ENCODE peak calls at places on chromosomes 4 and X, in four cellular contexts. Z, K, J and F are unnamed samples.

GRCh38 chrX:154021131-154021611 is 1.5 kb upstream of the IRAK1 start:
- DNase-seq in Z (no peak), K (peak), J (peak), F (peak)

GRCh38 chr4:81836716-81837115 is 365.0 kb upstream of the RASGEF1B start:
- DNase-seq in Z (no peak), K (no peak), J (no peak), F (no peak)

GRCh38 chr4:78069309-78069708 is 12.2 kb downstream of the FRAS1 start:
- DNase-seq in Z (no peak), K (no peak), J (no peak), F (no peak)

GRCh38 chr4:98289375-98289774 is 28.2 kb downstream of the RAP1GDS1 start:
- DNase-seq in Z (no peak), K (no peak), J (no peak), F (no peak)

GRCh38 chr4:98996056-98996941 is 778 bp downstream of the METAP1 start:
- DNase-seq in Z (no peak), K (peak), J (peak), F (peak)

GRCh38 chrX:122866527-122866926 is 317.6 kb upstream of the GRIA3 start:
- DNase-seq in Z (no peak), K (no peak), J (peak), F (peak)

GRCh38 chr4:133493776-133494175 is 344.7 kb downstream of the PCDH10 start:
- DNase-seq in Z (no peak), K (no peak), J (no peak), F (no peak)

GRCh38 chr4:152697284-152698011 is 17.7 kb upstream of the TMEM154 start:
- DNase-seq in Z (no peak), K (no peak), J (no peak), F (no peak)

GRCh38 chrX:7252013-7252610 is 104.2 kb upstream of the PUDP start:
- DNase-seq in Z (no peak), K (no peak), J (no peak), F (no peak)

GRCh38 chr4:151304755-151305154 is 20.6 kb downstream of the SH3D19 start:
- DNase-seq in Z (no peak), K (peak), J (peak), F (no peak)

GRCh38 chr4:184475096-184475461 is 729 bp upstream of the IRF2 start:
- DNase-seq in Z (peak), K (peak), J (peak), F (peak)

GRCh38 chr4:138952405-138952804 is 63.2 kb upstream of the NOCT start:
- DNase-seq in Z (no peak), K (no peak), J (no peak), F (peak)

GRCh38 chr4:55178226-55179005 is 53.0 kb upstream of the KDR start:
- DNase-seq in Z (no peak), K (peak), J (no peak), F (no peak)

GRCh38 chr4:98283219-98284199 is 22.3 kb downstream of the RAP1GDS1 start:
- DNase-seq in Z (no peak), K (no peak), J (no peak), F (peak)

GRCh38 chr4:88897752-88898151 is 159.2 kb downstream of the FAM13A start:
- DNase-seq in Z (no peak), K (no peak), J (no peak), F (no peak)

GRCh38 chr4:178241601-178242118 is 799.4 kb upstream of the AGA start:
- DNase-seq in Z (no peak), K (no peak), J (no peak), F (no peak)

GRCh38 chr4:145248971-145249370 is 68.6 kb upstream of the OTUD4 start:
- DNase-seq in Z (no peak), K (no peak), J (no peak), F (no peak)

GRCh38 chrX:46678232-46678631 is 80.7 kb downstream of the SLC9A7 start:
- DNase-seq in Z (no peak), K (no peak), J (no peak), F (no peak)

GRCh38 chrX:48573690-48574269 is 504 bp upstream of the RBM3 start:
- DNase-seq in Z (no peak), K (no peak), J (no peak), F (no peak)

GRCh38 chrX:29470029-29470428 is 745.3 kb upstream of the MAGEB2 start:
- DNase-seq in Z (no peak), K (peak), J (peak), F (peak)

GRCh38 chr4:69951602-69952001 is 13.9 kb downstream of the CSN2 start:
- DNase-seq in Z (no peak), K (no peak), J (no peak), F (no peak)

GRCh38 chr4:2423695-2424094 is 4.9 kb downstream of the CFAP99 start:
- DNase-seq in Z (no peak), K (no peak), J (no peak), F (no peak)

GRCh38 chr4:136687118-136687517 is 845.2 kb downstream of the PCDH18 start:
- DNase-seq in Z (peak), K (peak), J (no peak), F (no peak)

GRCh38 chr4:650951-651883 is 22.9 kb downstream of the ATP5ME start:
- DNase-seq in Z (no peak), K (no peak), J (no peak), F (no peak)

GRCh38 chr4:71259305-71259704 is 79.5 kb upstream of the SLC4A4 start:
- DNase-seq in Z (no peak), K (no peak), J (no peak), F (no peak)

GRCh38 chr4:14348506-14348905 is 653.8 kb upstream of the CPEB2 start:
- DNase-seq in Z (no peak), K (no peak), J (no peak), F (peak)

GRCh38 chrX:41665676-41666075 is 23.1 kb upstream of the GPR34 start:
- DNase-seq in Z (no peak), K (no peak), J (no peak), F (no peak)

GRCh38 chrX:109347618-109348017 is 134.3 kb downstream of the GUCY2F start:
- DNase-seq in Z (peak), K (peak), J (peak), F (peak)

GRCh38 chr4:90030953-90031352 is 96.2 kb upstream of the CCSER1 start:
- DNase-seq in Z (peak), K (peak), J (no peak), F (no peak)

GRCh38 chr4:53545942-53546581 is 45.2 kb downstream of the LNX1 start:
- DNase-seq in Z (no peak), K (no peak), J (no peak), F (no peak)

GRCh38 chr4:1793496-1793840 is 375 bp downstream of the FGFR3 start:
- DNase-seq in Z (no peak), K (peak), J (peak), F (no peak)

GRCh38 chrX:27889878-27890277 is 82.1 kb downstream of the MAGEB10 start:
- DNase-seq in Z (no peak), K (no peak), J (no peak), F (no peak)

GRCh38 chrX:40646489-40647306 is 663 bp downstream of the CXorf38 start:
- DNase-seq in Z (no peak), K (peak), J (peak), F (peak)

GRCh38 chr4:8435656-8436121 is 4.8 kb downstream of the ACOX3 start:
- DNase-seq in Z (no peak), K (peak), J (peak), F (peak)

GRCh38 chrX:49877397-49878101 is 1.7 kb upstream of the USP27X start:
- DNase-seq in Z (no peak), K (no peak), J (no peak), F (no peak)

GRCh38 chr4:16034010-16034829 is 49.6 kb downstream of the PROM1 start:
- DNase-seq in Z (no peak), K (no peak), J (peak), F (peak)

GRCh38 chr4:54840992-54841768 is 183.4 kb downstream of the KIT start:
- DNase-seq in Z (no peak), K (peak), J (peak), F (peak)

GRCh38 chrX:1685460-1685859 is 70.6 kb downstream of the ASMT start:
- DNase-seq in Z (no peak), K (no peak), J (no peak), F (no peak)

DNA sequence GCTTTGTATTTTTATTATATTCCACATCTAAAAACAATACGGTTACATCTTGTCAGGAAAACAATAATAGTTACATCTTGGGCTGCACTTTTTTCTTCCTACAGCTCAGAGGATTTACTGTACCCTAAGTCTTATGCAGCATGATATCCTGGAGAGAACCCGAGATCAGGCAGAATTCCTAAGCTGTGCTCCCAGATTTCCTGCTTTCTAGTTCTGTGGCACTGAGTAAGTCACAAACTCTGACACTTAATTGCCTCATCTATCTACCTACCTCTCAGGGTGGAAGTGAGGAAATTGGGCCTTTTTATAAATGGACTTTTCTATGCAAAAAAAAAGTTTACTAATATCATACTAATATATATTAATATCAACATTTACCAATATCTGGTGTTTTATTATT is 438.5 kb downstream of the INPP4B start:
- DNase-seq in Z (no peak), K (peak), J (no peak), F (no peak)
- H2BK120ac ChIP-seq in Z (no peak), K (peak), J (no peak), F (peak)

GRCh38 chr4:147049940-147050852 is 104.5 kb upstream of the TTC29 start:
- DNase-seq in Z (no peak), K (no peak), J (peak), F (peak)
- H2BK120ac ChIP-seq in Z (no peak), K (no peak), J (no peak), F (no peak)

DNA sequence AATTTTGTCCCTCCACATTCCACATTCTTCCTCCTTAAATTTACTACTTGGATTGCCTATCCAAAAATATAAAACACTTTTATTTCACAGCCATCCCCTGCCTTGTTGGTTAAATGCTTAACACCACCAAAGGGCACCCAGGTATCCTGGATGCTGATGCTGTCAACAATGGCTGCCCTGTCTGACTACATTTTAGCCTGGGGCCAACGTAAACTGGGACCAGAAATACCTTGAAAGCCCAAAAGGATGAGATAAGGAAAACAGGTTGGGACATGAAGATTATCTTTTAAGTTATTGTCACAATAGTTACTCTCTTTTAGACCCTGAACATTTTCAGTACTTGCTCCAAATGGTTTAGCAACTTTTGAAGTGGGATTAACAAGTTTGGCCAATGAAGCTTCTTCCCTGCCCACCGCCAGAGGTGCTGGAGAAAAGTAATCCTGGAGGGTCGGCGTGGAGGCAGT is 775 bp upstream of the YIPF6 start:
- DNase-seq in Z (no peak), K (peak), J (peak), F (no peak)
- H2BK120ac ChIP-seq in Z (peak), K (no peak), J (no peak), F (no peak)

GRCh38 chr4:39978378-39978775 is 666 bp upstream of the PDS5A start:
- DNase-seq in Z (no peak), K (no peak), J (no peak), F (no peak)

GRCh38 chr4:39976141-39976944 is 1.4 kb downstream of the PDS5A start:
- DNase-seq in Z (peak), K (peak), J (peak), F (peak)

GRCh38 chr4:39975488-39976089 is 2.1 kb downstream of the PDS5A start:
- DNase-seq in Z (no peak), K (no peak), J (peak), F (peak)

GRCh38 chr4:39977489-39978377 is at the start of gene PDS5A:
- DNase-seq in Z (peak), K (peak), J (peak), F (peak)

DNA sequence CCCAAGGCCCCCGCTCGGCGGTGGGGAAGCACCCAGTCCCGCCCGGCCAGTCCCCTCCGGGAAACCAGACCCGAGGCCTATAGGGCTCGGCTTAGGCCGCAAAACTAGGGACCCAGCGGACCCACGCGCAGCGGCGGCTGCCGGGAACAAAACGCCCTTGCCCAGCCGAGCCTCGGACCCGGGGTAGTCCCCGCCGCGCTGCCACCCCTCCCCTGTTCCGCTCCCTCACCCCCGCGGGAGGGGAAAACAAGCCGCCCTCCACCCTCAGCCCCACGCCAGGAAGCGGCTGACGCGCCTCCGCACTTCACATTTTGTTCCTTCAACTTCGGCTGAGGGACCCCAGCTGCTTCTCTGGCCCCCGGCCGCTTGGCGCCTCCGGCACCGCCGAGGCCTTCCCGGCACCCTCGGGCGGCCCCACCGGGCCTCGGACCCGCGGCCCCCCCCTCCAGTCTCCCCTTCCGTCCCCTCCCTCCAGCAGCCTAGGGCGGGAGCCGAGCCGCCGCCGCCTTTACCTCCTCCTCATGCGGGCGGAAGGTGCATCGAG is 694 bp downstream of the PDS5A start:
- DNase-seq in Z (peak), K (peak), J (peak), F (no peak)
- H2BK120ac ChIP-seq in Z (no peak), K (peak), J (peak), F (no peak)

DNA sequence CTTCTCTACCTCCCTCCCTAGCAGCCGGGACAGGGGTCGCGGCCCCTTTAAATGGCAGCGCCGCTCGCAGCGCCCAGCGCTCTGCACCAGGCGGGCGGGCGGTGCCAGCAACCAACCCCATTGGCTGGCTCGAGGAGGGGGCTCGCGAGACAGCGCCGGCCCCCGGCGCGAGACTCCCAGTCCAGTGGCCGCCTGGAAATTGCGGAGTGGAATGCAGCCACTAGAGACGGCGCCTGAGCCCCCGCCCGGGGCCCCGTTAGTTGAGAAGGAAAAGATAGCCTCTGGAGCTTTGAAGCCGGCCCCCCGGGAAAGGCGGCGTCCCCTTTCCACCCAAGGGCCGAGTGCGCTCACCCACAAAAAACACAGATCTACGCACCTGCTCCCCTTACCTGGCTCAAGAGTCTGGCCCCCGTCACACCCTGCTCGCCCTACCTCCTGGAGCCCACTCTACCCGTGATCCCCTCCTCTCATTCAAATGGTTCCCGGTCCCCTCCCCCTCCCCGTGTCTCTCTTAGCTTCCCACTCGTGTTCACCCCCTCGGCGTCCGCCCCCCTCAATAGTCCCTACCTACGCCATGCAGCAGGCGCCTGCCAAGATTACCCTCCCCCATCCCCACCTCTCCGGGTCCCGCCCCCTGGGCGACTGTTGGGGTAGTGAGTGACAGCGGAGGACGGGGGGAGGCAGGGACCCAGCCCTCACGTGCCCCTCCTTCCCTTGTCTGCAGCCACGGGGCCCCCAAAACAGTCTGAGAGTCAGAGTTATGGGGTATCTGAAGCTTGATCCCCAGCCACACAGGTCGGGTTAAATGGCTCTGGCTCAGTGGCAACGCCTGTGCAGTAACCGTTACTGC is at the start of gene ZMYM3:
- DNase-seq in Z (peak), K (peak), J (peak), F (peak)
- H2BK120ac ChIP-seq in Z (no peak), K (no peak), J (peak), F (peak)

GRCh38 chr4:166198921-166199320 is 325.9 kb downstream of the TLL1 start:
- DNase-seq in Z (no peak), K (peak), J (no peak), F (no peak)
- H2BK120ac ChIP-seq in Z (no peak), K (no peak), J (no peak), F (no peak)

GRCh38 chr4:186845137-186845842 is 121.6 kb upstream of the FAT1 start:
- DNase-seq in Z (no peak), K (peak), J (peak), F (peak)
- H2BK120ac ChIP-seq in Z (no peak), K (no peak), J (peak), F (peak)

DNA sequence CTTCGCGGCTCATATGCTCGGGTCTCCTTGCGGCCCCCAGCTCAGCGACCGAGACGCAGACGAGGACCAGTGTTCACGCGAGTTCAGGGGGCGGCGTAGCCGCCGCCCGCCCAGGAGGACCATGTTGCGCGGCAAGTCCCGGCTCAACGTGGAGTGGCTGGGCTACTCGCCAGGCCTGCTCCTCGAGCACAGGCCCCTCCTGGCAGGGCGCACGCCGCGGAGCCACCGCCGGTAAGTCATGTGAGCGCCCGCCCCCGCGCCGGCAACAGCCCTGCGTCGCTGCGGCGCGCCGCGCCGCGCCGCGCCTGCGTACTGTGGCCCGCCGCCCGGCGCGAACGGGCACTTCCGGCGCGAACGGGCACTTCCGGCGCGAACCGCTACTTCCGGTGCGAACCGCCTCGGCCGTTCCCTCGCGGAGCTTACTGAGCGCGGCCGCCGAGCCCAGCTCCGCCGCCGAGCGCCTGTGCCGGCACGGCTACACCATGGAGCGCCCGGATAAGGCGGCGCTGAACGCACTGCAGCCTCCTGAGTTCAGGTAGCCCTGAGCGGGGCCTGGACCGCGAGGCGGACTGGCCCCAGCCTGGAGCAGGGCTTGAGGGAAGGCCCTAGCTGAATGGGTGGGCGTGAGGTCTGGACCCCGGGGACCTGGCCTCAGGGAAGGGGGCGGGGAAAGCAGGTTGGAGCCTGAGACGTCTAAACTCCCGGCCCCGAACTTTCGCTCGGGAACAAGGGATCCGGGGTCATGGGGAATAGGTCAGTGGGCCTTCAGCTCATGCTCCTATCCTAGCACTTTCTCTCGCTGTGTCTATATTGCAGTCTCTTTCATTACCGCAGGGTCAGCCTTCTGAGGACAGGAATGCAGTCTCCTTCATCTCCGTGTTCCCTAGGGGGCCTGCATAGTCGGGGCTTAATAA is at the start of gene VMA21:
- DNase-seq in Z (peak), K (peak), J (peak), F (peak)
- H2BK120ac ChIP-seq in Z (no peak), K (no peak), J (peak), F (no peak)